ENCODE peak calls at places on chromosomes 6 and 20, in ten cellular contexts. One of them, this sample, is unnamed.
A peak's percentile ranks its signal among the peaks of the same experiment; 100 is the strongest.

GRCh38 chr20:59144179-59144830 is 19.3 kb upstream of the ZNF831 start:
- DNase-seq in renal cortical epithelial cell: no peak
- DNase-seq in substantia nigra: no peak
- DNase-seq in fibroblast of mammary gland: no peak
- DNase-seq in neural progenitor cell: no peak
- DNase-seq in T-helper 9 cell: no peak
- DNase-seq in amniotic stem cell: no peak
- DNase-seq in coronary artery: peak; percentile 35
- DNase-seq in H7: no peak
- DNase-seq in MCF 10A: no peak
- DNase-seq in this sample: no peak

GRCh38 chr6:33018904-33019303 is 9.5 kb upstream of the HLA-DOA start:
- DNase-seq in renal cortical epithelial cell: peak; percentile 70
- DNase-seq in substantia nigra: no peak
- DNase-seq in fibroblast of mammary gland: peak; percentile 39
- DNase-seq in neural progenitor cell: no peak
- DNase-seq in T-helper 9 cell: no peak
- DNase-seq in amniotic stem cell: no peak
- DNase-seq in coronary artery: no peak
- DNase-seq in H7: no peak
- DNase-seq in MCF 10A: no peak
- DNase-seq in this sample: no peak

GRCh38 chr20:15627089-15627488 is 946.2 kb downstream of the KIF16B start:
- DNase-seq in renal cortical epithelial cell: no peak
- DNase-seq in substantia nigra: no peak
- DNase-seq in fibroblast of mammary gland: no peak
- DNase-seq in neural progenitor cell: no peak
- DNase-seq in T-helper 9 cell: no peak
- DNase-seq in amniotic stem cell: no peak
- DNase-seq in coronary artery: no peak
- DNase-seq in H7: no peak
- DNase-seq in MCF 10A: no peak
- DNase-seq in this sample: no peak

GRCh38 chr20:36629719-36630340 is 16.2 kb downstream of the SLA2 start:
- DNase-seq in renal cortical epithelial cell: no peak
- DNase-seq in substantia nigra: no peak
- DNase-seq in fibroblast of mammary gland: no peak
- DNase-seq in neural progenitor cell: no peak
- DNase-seq in T-helper 9 cell: no peak
- DNase-seq in amniotic stem cell: no peak
- DNase-seq in coronary artery: no peak
- DNase-seq in H7: no peak
- DNase-seq in MCF 10A: no peak
- DNase-seq in this sample: no peak

GRCh38 chr6:75334266-75335040 is 49.9 kb upstream of the TMEM30A start:
- DNase-seq in renal cortical epithelial cell: peak; percentile 93
- DNase-seq in substantia nigra: no peak
- DNase-seq in fibroblast of mammary gland: peak; percentile 95
- DNase-seq in neural progenitor cell: peak; percentile 90
- DNase-seq in T-helper 9 cell: no peak
- DNase-seq in amniotic stem cell: peak; percentile 12
- DNase-seq in coronary artery: no peak
- DNase-seq in H7: peak; percentile 40
- DNase-seq in MCF 10A: peak; percentile 68
- DNase-seq in this sample: no peak

GRCh38 chr20:62742550-62742949 is 33.9 kb downstream of the NTSR1 start:
- DNase-seq in renal cortical epithelial cell: no peak
- DNase-seq in substantia nigra: no peak
- DNase-seq in fibroblast of mammary gland: no peak
- DNase-seq in neural progenitor cell: no peak
- DNase-seq in T-helper 9 cell: no peak
- DNase-seq in amniotic stem cell: no peak
- DNase-seq in coronary artery: no peak
- DNase-seq in H7: no peak
- DNase-seq in MCF 10A: no peak
- DNase-seq in this sample: no peak

GRCh38 chr6:88179692-88180091 is 13.5 kb upstream of the CNR1 start:
- DNase-seq in renal cortical epithelial cell: no peak
- DNase-seq in substantia nigra: no peak
- DNase-seq in fibroblast of mammary gland: no peak
- DNase-seq in neural progenitor cell: peak; percentile 17
- DNase-seq in T-helper 9 cell: no peak
- DNase-seq in amniotic stem cell: no peak
- DNase-seq in coronary artery: no peak
- DNase-seq in H7: no peak
- DNase-seq in MCF 10A: no peak
- DNase-seq in this sample: no peak

GRCh38 chr6:64988148-64988547 is 718.9 kb downstream of the EYS start:
- DNase-seq in renal cortical epithelial cell: no peak
- DNase-seq in substantia nigra: no peak
- DNase-seq in fibroblast of mammary gland: no peak
- DNase-seq in neural progenitor cell: no peak
- DNase-seq in T-helper 9 cell: no peak
- DNase-seq in amniotic stem cell: no peak
- DNase-seq in coronary artery: no peak
- DNase-seq in H7: no peak
- DNase-seq in MCF 10A: no peak
- DNase-seq in this sample: no peak

GRCh38 chr6:163738304-163738703 is 323.8 kb downstream of the QKI start:
- DNase-seq in renal cortical epithelial cell: no peak
- DNase-seq in substantia nigra: no peak
- DNase-seq in fibroblast of mammary gland: no peak
- DNase-seq in neural progenitor cell: no peak
- DNase-seq in T-helper 9 cell: no peak
- DNase-seq in amniotic stem cell: no peak
- DNase-seq in coronary artery: peak; percentile 47
- DNase-seq in H7: no peak
- DNase-seq in MCF 10A: no peak
- DNase-seq in this sample: no peak

GRCh38 chr6:56977192-56977591 is 22.3 kb downstream of the BEND6 start:
- DNase-seq in renal cortical epithelial cell: no peak
- DNase-seq in substantia nigra: no peak
- DNase-seq in fibroblast of mammary gland: no peak
- DNase-seq in neural progenitor cell: no peak
- DNase-seq in T-helper 9 cell: no peak
- DNase-seq in amniotic stem cell: no peak
- DNase-seq in coronary artery: no peak
- DNase-seq in H7: no peak
- DNase-seq in MCF 10A: no peak
- DNase-seq in this sample: no peak

GRCh38 chr6:72530750-72531149 is 91.1 kb upstream of the KCNQ5 start:
- DNase-seq in renal cortical epithelial cell: no peak
- DNase-seq in substantia nigra: no peak
- DNase-seq in fibroblast of mammary gland: no peak
- DNase-seq in neural progenitor cell: no peak
- DNase-seq in T-helper 9 cell: no peak
- DNase-seq in amniotic stem cell: no peak
- DNase-seq in coronary artery: no peak
- DNase-seq in H7: no peak
- DNase-seq in MCF 10A: no peak
- DNase-seq in this sample: no peak

GRCh38 chr6:143157146-143157545 is 96.5 kb downstream of the AIG1 start:
- DNase-seq in renal cortical epithelial cell: peak; percentile 13
- DNase-seq in substantia nigra: no peak
- DNase-seq in fibroblast of mammary gland: no peak
- DNase-seq in neural progenitor cell: no peak
- DNase-seq in T-helper 9 cell: no peak
- DNase-seq in amniotic stem cell: no peak
- DNase-seq in coronary artery: no peak
- DNase-seq in H7: no peak
- DNase-seq in MCF 10A: no peak
- DNase-seq in this sample: no peak

GRCh38 chr6:13787146-13787545 is 27.2 kb downstream of the MCUR1 start:
- DNase-seq in renal cortical epithelial cell: no peak
- DNase-seq in substantia nigra: no peak
- DNase-seq in fibroblast of mammary gland: peak; percentile 25
- DNase-seq in neural progenitor cell: peak; percentile 79
- DNase-seq in T-helper 9 cell: no peak
- DNase-seq in amniotic stem cell: peak; percentile 6
- DNase-seq in coronary artery: no peak
- DNase-seq in H7: peak; percentile 22
- DNase-seq in MCF 10A: no peak
- DNase-seq in this sample: peak; percentile 15